ENCODE peak calls at places on chromosome 4, in four cellular contexts. D is central memory CD4-positive, alpha-beta T cell; Z is psoas muscle; B is posterior vena cava. E is an unnamed sample.

GRCh38 chr4:47836655-47837581 is 949 bp downstream of the CORIN start:
- DNase-seq in B (peak), Z (peak), D (peak), E (peak)

GRCh38 chr4:13103382-13104015 is 380.6 kb downstream of the RAB28 start:
- DNase-seq in B (no peak), Z (no peak), D (no peak), E (no peak)

GRCh38 chr4:173494013-173494970 is 35.7 kb downstream of the HAND2 start:
- DNase-seq in Z (no peak), D (peak), B (no peak), E (no peak)

GRCh38 chr4:171812377-171813194 is 618 bp upstream of the GALNTL6 start:
- DNase-seq in Z (peak), B (no peak), D (no peak), E (no peak)

GRCh38 chr4:62006108-62006507 is 806.0 kb downstream of the ADGRL3 start:
- DNase-seq in B (no peak), D (no peak), Z (no peak), E (no peak)

GRCh38 chr4:177557416-177557815 is 115.2 kb upstream of the AGA start:
- DNase-seq in D (no peak), Z (no peak), B (no peak), E (no peak)

GRCh38 chr4:174422893-174423256 is 99.4 kb downstream of the HPGD start:
- DNase-seq in D (no peak), Z (no peak), B (no peak), E (no peak)

GRCh38 chr4:150001815-150002214 is 76.4 kb upstream of the DCLK2 start:
- DNase-seq in Z (no peak), D (no peak), B (no peak), E (no peak)

GRCh38 chr4:80295841-80296240 is 29.4 kb downstream of the FGF5 start:
- DNase-seq in D (no peak), B (no peak), Z (no peak), E (no peak)

GRCh38 chr4:6568689-6569332 is 6.2 kb upstream of the MAN2B2 start:
- DNase-seq in B (no peak), Z (no peak), D (no peak), E (no peak)

GRCh38 chr4:17577660-17578481 is 873 bp downstream of the LAP3 start:
- DNase-seq in B (peak), Z (peak), D (peak), E (peak)

GRCh38 chr4:20506827-20507226 is 193.4 kb upstream of the PACRGL start:
- DNase-seq in D (no peak), B (no peak), Z (no peak), E (no peak)

GRCh38 chr4:66640216-66640615 is 905.1 kb downstream of the CENPC start:
- DNase-seq in B (no peak), Z (no peak), D (no peak), E (no peak)

GRCh38 chr4:94758700-94759399 is 1.1 kb downstream of the BMPR1B start:
- DNase-seq in D (no peak), B (no peak), Z (no peak), E (no peak)

GRCh38 chr4:3760346-3760745 is 5.8 kb upstream of the ADRA2C start:
- DNase-seq in B (no peak), D (no peak), Z (no peak), E (no peak)

GRCh38 chr4:125838239-125838601 is 523.5 kb downstream of the FAT4 start:
- DNase-seq in B (no peak), Z (no peak), D (no peak), E (no peak)

GRCh38 chr4:54281060-54281781 is 52.1 kb downstream of the PDGFRA start:
- DNase-seq in B (peak), Z (peak), D (no peak), E (no peak)

GRCh38 chr4:15238720-15239119 is 189.1 kb upstream of the C1QTNF7 start:
- DNase-seq in D (peak), B (no peak), Z (no peak), E (peak)

E was measured in naive B cell.